ENCODE peak calls at places on chromosomes 4 and X, in six cellular contexts. S, I, R, L, Q and W are unnamed samples.

GRCh38 chr4:15755321-15755750 is 22.8 kb upstream of the CD38 start:
- DNase-seq in L (no peak), Q (peak), I (no peak), S (peak), R (no peak), W (no peak)

GRCh38 chrX:139106111-139106510 is 394.6 kb upstream of the FGF13 start:
- DNase-seq in R (no peak), S (no peak), L (no peak), Q (peak), I (no peak), W (no peak)

GRCh38 chr4:72006576-72006975 is 25.2 kb upstream of the NPFFR2 start:
- DNase-seq in L (no peak), R (no peak), S (peak), I (peak), Q (peak), W (no peak)

GRCh38 chrX:109886122-109886761 is 116.7 kb upstream of the TMEM164 start:
- DNase-seq in Q (peak), I (peak), L (peak), S (peak), R (peak), W (peak)

GRCh38 chr4:157075811-157076577 is at the start of gene GLRB:
- DNase-seq in Q (peak), S (peak), L (no peak), I (peak), R (no peak), W (peak)

GRCh38 chr4:188295899-188296298 is 156.7 kb downstream of the TRIML1 start:
- DNase-seq in L (no peak), S (no peak), R (no peak), I (no peak), Q (no peak), W (no peak)

GRCh38 chr4:47729086-47729763 is 108.6 kb downstream of the CORIN start:
- DNase-seq in I (no peak), R (no peak), Q (no peak), S (peak), L (no peak), W (no peak)

GRCh38 chrX:56766554-56767412 is 37.7 kb downstream of the NBDY start:
- DNase-seq in Q (peak), R (no peak), I (no peak), L (peak), S (peak), W (peak)

GRCh38 chr4:121706595-121707021 is 9.8 kb upstream of the ANXA5 start:
- DNase-seq in L (no peak), R (no peak), I (no peak), S (peak), Q (peak), W (no peak)

GRCh38 chrX:15128838-15129237 is 141.0 kb downstream of the ASB9 start:
- DNase-seq in L (no peak), R (no peak), S (no peak), I (no peak), Q (no peak), W (no peak)

GRCh38 chrX:106263817-106264216 is 95.7 kb downstream of the PWWP3B start:
- DNase-seq in L (no peak), R (no peak), S (peak), Q (no peak), I (no peak), W (no peak)

GRCh38 chrX:11100281-11101035 is 10.7 kb upstream of the HCCS start:
- DNase-seq in R (no peak), S (peak), Q (peak), I (peak), L (no peak), W (no peak)

DNA sequence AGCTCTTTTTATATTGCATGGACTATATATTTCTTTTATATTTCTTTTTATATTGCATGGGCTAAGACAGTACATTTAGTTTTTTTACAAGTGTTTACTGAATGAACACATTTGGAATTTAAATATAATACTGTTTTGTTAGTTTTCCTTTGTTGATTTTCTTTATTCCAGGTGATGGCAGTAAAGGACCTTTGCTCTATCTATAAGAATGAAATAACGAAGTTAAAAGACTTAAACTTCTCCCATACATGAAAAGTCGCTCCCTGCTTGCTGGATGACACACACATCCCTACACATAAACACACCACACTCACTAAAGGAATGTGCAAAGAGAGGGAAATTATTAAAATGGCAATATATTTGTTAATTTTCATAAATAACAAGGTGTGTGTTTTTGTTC is 102.5 kb upstream of the ANXA10 start:
- DNase-seq in L (no peak), R (no peak), Q (peak), S (peak), I (no peak), W (no peak)
- TF ChIP-seq CTCF in L (no peak), R (no peak), Q (peak), S (no peak), I (no peak), W (no peak)

DNA sequence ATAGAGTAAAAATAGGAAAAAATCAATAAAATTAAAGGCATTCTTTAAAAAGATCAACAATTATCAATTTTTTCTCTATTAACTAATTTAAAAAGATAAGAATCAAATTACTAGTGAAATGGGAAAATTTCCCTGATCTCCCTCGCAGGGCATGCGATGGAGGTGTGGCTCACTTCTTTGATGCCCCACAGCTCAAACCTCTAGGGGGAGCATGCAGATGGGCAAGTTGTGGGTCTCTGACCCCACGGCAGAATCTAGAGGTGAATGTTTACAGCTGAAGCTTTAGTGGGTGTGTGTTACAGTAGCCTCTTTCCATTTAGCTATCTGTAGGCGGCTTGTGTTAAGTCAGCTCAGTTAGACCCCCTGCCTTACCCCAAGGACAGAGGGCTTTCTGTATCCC is 1348.8 kb downstream of the PCDH18 start:
- DNase-seq in Q (no peak), S (no peak), R (no peak), L (no peak), I (no peak), W (no peak)
- TF ChIP-seq CTCF in Q (no peak), S (no peak), R (no peak), L (no peak), I (no peak), W (peak)

DNA sequence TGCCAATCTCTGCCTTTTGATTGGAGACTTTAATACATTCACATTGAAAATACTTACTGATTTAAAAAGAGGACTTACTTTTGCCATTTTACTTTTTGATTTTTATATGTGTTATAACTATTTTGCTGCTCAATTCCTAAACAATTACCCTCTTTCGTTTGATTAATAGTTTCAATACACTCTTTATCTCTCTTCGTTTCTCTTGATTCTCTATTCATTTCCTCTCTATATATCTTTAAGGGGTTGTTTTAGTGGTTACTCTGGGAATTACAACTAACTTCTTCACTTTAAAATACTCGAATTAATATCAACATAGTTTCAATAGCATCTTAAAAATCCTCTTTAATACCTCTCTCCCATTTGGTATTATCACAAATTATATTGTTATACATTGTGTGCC is 116.6 kb downstream of the PTCHD1 start:
- DNase-seq in S (no peak), Q (no peak), R (no peak), L (no peak), I (no peak), W (no peak)
- TF ChIP-seq CTCF in S (no peak), Q (no peak), R (peak), L (no peak), I (no peak), W (no peak)

DNA sequence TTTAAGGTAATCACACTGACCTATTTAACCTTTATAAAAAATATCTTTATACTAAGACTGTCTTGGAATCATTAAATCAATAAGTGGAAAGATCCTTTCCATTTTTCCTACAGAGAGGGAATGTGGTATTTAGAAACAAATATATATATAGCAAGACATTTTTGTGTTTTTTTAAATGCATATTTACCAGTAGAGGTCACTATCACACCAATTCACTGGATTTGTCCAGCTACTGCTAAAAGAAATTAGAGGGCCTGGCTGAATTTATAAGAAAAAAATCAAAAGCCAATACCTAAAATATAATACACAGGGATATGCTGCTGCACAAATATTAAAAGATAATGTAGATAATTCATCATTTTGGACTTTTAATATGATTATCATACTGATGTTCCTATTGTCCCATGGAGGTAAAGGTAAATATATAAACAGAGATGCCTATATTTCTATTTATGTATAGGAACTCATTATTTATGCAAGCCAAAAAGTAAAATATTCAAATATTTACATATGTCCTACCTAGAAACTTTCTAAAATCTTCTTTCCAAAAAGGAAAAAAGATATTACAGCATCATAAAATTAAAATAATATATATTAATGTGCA is 69.5 kb downstream of the PDE5A start:
- DNase-seq in S (peak), L (peak), Q (peak), R (peak), I (no peak), W (peak)
- TF ChIP-seq CTCF in S (peak), L (peak), Q (peak), R (peak), I (no peak), W (peak)

GRCh38 chrX:47814853-47815252 is 21.8 kb upstream of the ZNF81 start:
- DNase-seq in L (no peak), R (no peak), Q (peak), S (peak), I (no peak), W (no peak)
- TF ChIP-seq CTCF in L (no peak), R (no peak), Q (peak), S (peak), I (no peak), W (no peak)